ENCODE peak calls at places on chromosomes 6 and 20, in eight cellular contexts. One of them, this sample, is unnamed.
A peak's percentile ranks its signal among the peaks of the same experiment; 100 is the strongest.

GRCh38 chr6:124881898-124882579 is 80.2 kb upstream of the RNF217 start:
- DNase-seq in left ventricle myocardium inferior: peak; percentile 17
- DNase-seq in cardiac fibroblast: peak; percentile 73
- DNase-seq in tibial artery: no peak
- DNase-seq in cardiac muscle cell: peak; percentile 13
- DNase-seq in choroid plexus epithelial cell: peak; percentile 74
- DNase-seq in right lobe of liver: no peak
- DNase-seq in stomach: no peak
- DNase-seq in this sample: peak; percentile 16

GRCh38 chr6:142374090-142374783 is 72.4 kb downstream of the ADGRG6 start:
- DNase-seq in cardiac muscle cell: no peak
- DNase-seq in right lobe of liver: no peak
- DNase-seq in left ventricle myocardium inferior: no peak
- DNase-seq in cardiac fibroblast: no peak
- DNase-seq in stomach: no peak
- DNase-seq in choroid plexus epithelial cell: no peak
- DNase-seq in tibial artery: no peak
- DNase-seq in this sample: no peak

GRCh38 chr6:36793913-36794703 is 45.1 kb downstream of the CPNE5 start:
- DNase-seq in tibial artery: no peak
- DNase-seq in stomach: no peak
- DNase-seq in left ventricle myocardium inferior: no peak
- DNase-seq in cardiac muscle cell: no peak
- DNase-seq in choroid plexus epithelial cell: no peak
- DNase-seq in cardiac fibroblast: no peak
- DNase-seq in right lobe of liver: no peak
- DNase-seq in this sample: no peak

GRCh38 chr6:147621280-147621679 is 112.8 kb downstream of the SAMD5 start:
- DNase-seq in cardiac fibroblast: peak; percentile 41
- DNase-seq in cardiac muscle cell: no peak
- DNase-seq in stomach: no peak
- DNase-seq in tibial artery: no peak
- DNase-seq in right lobe of liver: no peak
- DNase-seq in left ventricle myocardium inferior: no peak
- DNase-seq in choroid plexus epithelial cell: peak; percentile 67
- DNase-seq in this sample: peak; percentile 48

GRCh38 chr6:125899726-125900182 is 56.8 kb upstream of the HINT3 start:
- DNase-seq in choroid plexus epithelial cell: no peak
- DNase-seq in right lobe of liver: peak; percentile 51
- DNase-seq in stomach: no peak
- DNase-seq in left ventricle myocardium inferior: no peak
- DNase-seq in tibial artery: no peak
- DNase-seq in cardiac muscle cell: no peak
- DNase-seq in cardiac fibroblast: no peak
- DNase-seq in this sample: no peak

GRCh38 chr20:52096117-52096516 is 95.5 kb downstream of the ZFP64 start:
- DNase-seq in left ventricle myocardium inferior: peak; percentile 20
- DNase-seq in choroid plexus epithelial cell: no peak
- DNase-seq in right lobe of liver: no peak
- DNase-seq in cardiac fibroblast: no peak
- DNase-seq in cardiac muscle cell: no peak
- DNase-seq in stomach: no peak
- DNase-seq in tibial artery: no peak
- DNase-seq in this sample: no peak

GRCh38 chr6:107932580-107932979 is 25.4 kb downstream of the SEC63 start:
- DNase-seq in choroid plexus epithelial cell: no peak
- DNase-seq in tibial artery: no peak
- DNase-seq in left ventricle myocardium inferior: no peak
- DNase-seq in cardiac muscle cell: no peak
- DNase-seq in stomach: no peak
- DNase-seq in right lobe of liver: no peak
- DNase-seq in cardiac fibroblast: no peak
- DNase-seq in this sample: no peak

GRCh38 chr6:16420715-16421461 is 182.5 kb downstream of the GMPR start:
- DNase-seq in left ventricle myocardium inferior: no peak
- DNase-seq in stomach: no peak
- DNase-seq in choroid plexus epithelial cell: peak; percentile 77
- DNase-seq in cardiac muscle cell: no peak
- DNase-seq in cardiac fibroblast: peak; percentile 74
- DNase-seq in tibial artery: no peak
- DNase-seq in right lobe of liver: no peak
- DNase-seq in this sample: peak; percentile 82

GRCh38 chr6:157323114-157323923 is at the start of gene TMEM242:
- DNase-seq in left ventricle myocardium inferior: peak; percentile 92
- DNase-seq in cardiac muscle cell: peak; percentile 93
- DNase-seq in stomach: peak; percentile 93
- DNase-seq in cardiac fibroblast: peak; percentile 96
- DNase-seq in right lobe of liver: peak; percentile 93
- DNase-seq in tibial artery: peak; percentile 93
- DNase-seq in choroid plexus epithelial cell: peak; percentile 97
- DNase-seq in this sample: peak; percentile 97

GRCh38 chr20:37366749-37367148 is 20.8 kb downstream of the SRC start:
- DNase-seq in right lobe of liver: no peak
- DNase-seq in cardiac muscle cell: no peak
- DNase-seq in cardiac fibroblast: no peak
- DNase-seq in choroid plexus epithelial cell: no peak
- DNase-seq in tibial artery: no peak
- DNase-seq in left ventricle myocardium inferior: no peak
- DNase-seq in stomach: no peak
- DNase-seq in this sample: no peak

GRCh38 chr20:19937651-19938420 is 79.3 kb upstream of the NAA20 start:
- DNase-seq in left ventricle myocardium inferior: no peak
- DNase-seq in cardiac muscle cell: no peak
- DNase-seq in tibial artery: no peak
- DNase-seq in choroid plexus epithelial cell: no peak
- DNase-seq in stomach: no peak
- DNase-seq in cardiac fibroblast: no peak
- DNase-seq in right lobe of liver: no peak
- DNase-seq in this sample: no peak

GRCh38 chr6:73394577-73395354 is at the start of gene DDX43:
- DNase-seq in left ventricle myocardium inferior: peak; percentile 55
- DNase-seq in cardiac fibroblast: peak; percentile 60
- DNase-seq in tibial artery: peak; percentile 78
- DNase-seq in right lobe of liver: peak; percentile 59
- DNase-seq in stomach: no peak
- DNase-seq in cardiac muscle cell: no peak
- DNase-seq in choroid plexus epithelial cell: peak; percentile 82
- DNase-seq in this sample: peak; percentile 26

DNA sequence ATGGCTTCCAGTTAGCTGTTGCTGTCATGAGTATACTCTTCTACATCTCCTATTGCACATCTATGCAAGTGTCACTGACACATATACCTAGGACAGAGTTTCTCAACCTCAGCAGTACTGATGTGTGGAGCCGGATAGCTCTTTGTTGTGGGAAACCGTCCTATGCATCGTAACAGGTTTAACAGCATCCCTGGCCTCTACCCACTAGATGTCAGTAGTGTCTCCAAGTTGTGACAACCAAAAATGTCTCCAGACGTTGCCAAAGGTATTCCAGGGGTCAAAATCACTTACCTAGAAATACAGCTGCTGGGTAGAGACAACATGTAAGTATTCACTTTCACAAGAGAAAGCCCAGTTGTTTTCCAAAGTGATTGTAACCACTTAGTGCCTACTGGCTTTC is 637.6 kb downstream of the RNF144B start:
- DNase-seq in stomach: no peak
- DNase-seq in choroid plexus epithelial cell: peak; percentile 68
- DNase-seq in tibial artery: no peak
- DNase-seq in right lobe of liver: no peak
- DNase-seq in cardiac muscle cell: peak; percentile 84
- DNase-seq in cardiac fibroblast: peak; percentile 55
- DNase-seq in left ventricle myocardium inferior: no peak
- DNase-seq in this sample: peak; percentile 31
- TF ChIP-seq CTCF in stomach: no peak
- TF ChIP-seq CTCF in choroid plexus epithelial cell: peak; percentile 79
- TF ChIP-seq CTCF in tibial artery: peak; percentile 53
- TF ChIP-seq CTCF in right lobe of liver: peak; percentile 43
- TF ChIP-seq CTCF in cardiac muscle cell: peak; percentile 58
- TF ChIP-seq CTCF in cardiac fibroblast: peak; percentile 52
- TF ChIP-seq CTCF in left ventricle myocardium inferior: peak; percentile 70
- TF ChIP-seq CTCF in this sample: peak; percentile 67

GRCh38 chr20:2874456-2874855 is 1.2 kb downstream of the PTPRA start:
- DNase-seq in tibial artery: no peak
- DNase-seq in cardiac fibroblast: no peak
- DNase-seq in left ventricle myocardium inferior: no peak
- DNase-seq in choroid plexus epithelial cell: peak; percentile 25
- DNase-seq in right lobe of liver: no peak
- DNase-seq in stomach: no peak
- DNase-seq in cardiac muscle cell: no peak
- DNase-seq in this sample: peak; percentile 12
- H3K4me3 ChIP-seq in tibial artery: peak overlapping the region; percentile 94
- H3K4me3 ChIP-seq in cardiac fibroblast: peak overlapping the region; percentile 89
- H3K4me3 ChIP-seq in left ventricle myocardium inferior: peak overlapping the region; percentile 89
- H3K4me3 ChIP-seq in choroid plexus epithelial cell: peak overlapping the region; percentile 83
- H3K4me3 ChIP-seq in right lobe of liver: peak overlapping the region; percentile 93
- H3K4me3 ChIP-seq in stomach: peak overlapping the region; percentile 97
- H3K4me3 ChIP-seq in cardiac muscle cell: peak overlapping the region; percentile 100
- H3K4me3 ChIP-seq in this sample: peak overlapping the region; percentile 89

GRCh38 chr6:170279977-170280688 is 10.7 kb downstream of the DLL1 start:
- DNase-seq in right lobe of liver: no peak
- DNase-seq in tibial artery: no peak
- DNase-seq in cardiac fibroblast: peak; percentile 32
- DNase-seq in left ventricle myocardium inferior: peak; percentile 67
- DNase-seq in cardiac muscle cell: peak; percentile 60
- DNase-seq in choroid plexus epithelial cell: peak; percentile 21
- DNase-seq in stomach: peak; percentile 75
- DNase-seq in this sample: no peak
- TF ChIP-seq CTCF in right lobe of liver: no peak
- TF ChIP-seq CTCF in tibial artery: no peak
- TF ChIP-seq CTCF in cardiac fibroblast: no peak
- TF ChIP-seq CTCF in left ventricle myocardium inferior: no peak
- TF ChIP-seq CTCF in cardiac muscle cell: no peak
- TF ChIP-seq CTCF in choroid plexus epithelial cell: no peak
- TF ChIP-seq CTCF in stomach: no peak
- TF ChIP-seq CTCF in this sample: no peak

DNA sequence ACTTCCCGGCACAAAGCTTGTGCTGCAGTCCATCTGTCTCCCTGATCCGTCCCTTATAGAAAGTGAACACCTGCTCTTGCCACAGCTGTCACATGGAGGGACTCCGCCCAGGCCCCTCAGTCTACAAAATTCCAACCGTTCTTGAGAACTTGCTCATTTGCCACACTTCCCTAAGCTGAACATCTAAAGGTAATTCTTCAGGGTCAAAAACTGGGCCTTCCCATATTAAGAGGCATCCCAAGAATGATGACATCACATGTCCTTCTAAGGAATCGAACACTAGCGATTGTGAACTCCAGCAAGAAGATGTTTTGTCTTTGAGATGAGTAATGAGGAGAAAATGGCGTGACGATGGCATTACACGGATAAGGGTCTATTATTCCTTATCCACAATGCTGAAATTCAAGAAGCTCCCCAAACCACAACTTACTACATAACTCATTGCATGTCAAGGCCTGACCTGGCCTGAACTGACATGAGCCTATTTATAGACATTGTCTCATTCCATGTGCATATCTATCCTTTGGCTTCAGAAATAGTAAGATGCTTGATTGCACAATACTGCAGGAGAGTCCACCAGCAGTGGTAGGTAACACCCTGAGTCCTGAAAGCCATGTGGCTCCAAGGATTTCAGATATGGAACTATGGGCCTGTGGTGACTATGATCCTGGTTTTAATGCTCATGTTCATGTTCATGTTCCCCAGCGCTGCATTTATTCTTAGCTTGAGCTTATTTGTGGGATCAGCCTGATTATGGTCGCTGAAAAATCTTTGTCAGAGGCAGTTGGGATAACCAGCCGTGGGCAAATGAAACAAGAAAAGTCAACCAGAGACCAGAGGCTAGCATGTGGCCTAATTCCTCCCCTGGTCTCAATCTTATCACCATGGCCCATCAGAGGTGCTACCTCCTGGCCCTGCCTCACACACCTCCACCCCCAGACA is 183.3 kb upstream of the JARID2 start:
- DNase-seq in choroid plexus epithelial cell: peak; percentile 97
- DNase-seq in right lobe of liver: no peak
- DNase-seq in cardiac fibroblast: peak; percentile 92
- DNase-seq in tibial artery: no peak
- DNase-seq in cardiac muscle cell: no peak
- DNase-seq in left ventricle myocardium inferior: no peak
- DNase-seq in stomach: no peak
- DNase-seq in this sample: peak; percentile 92
- H3K4me3 ChIP-seq in choroid plexus epithelial cell: no peak overlapping the region
- H3K4me3 ChIP-seq in right lobe of liver: no peak overlapping the region
- H3K4me3 ChIP-seq in cardiac fibroblast: no peak overlapping the region
- H3K4me3 ChIP-seq in tibial artery: no peak overlapping the region
- H3K4me3 ChIP-seq in cardiac muscle cell: no peak overlapping the region
- H3K4me3 ChIP-seq in left ventricle myocardium inferior: no peak overlapping the region
- H3K4me3 ChIP-seq in stomach: no peak overlapping the region
- H3K4me3 ChIP-seq in this sample: no peak overlapping the region

GRCh38 chr6:84766118-84766683 is 1.8 kb upstream of the TBX18 start:
- DNase-seq in cardiac muscle cell: no peak
- DNase-seq in tibial artery: peak; percentile 70
- DNase-seq in right lobe of liver: no peak
- DNase-seq in choroid plexus epithelial cell: peak; percentile 74
- DNase-seq in stomach: no peak
- DNase-seq in cardiac fibroblast: peak; percentile 80
- DNase-seq in left ventricle myocardium inferior: peak; percentile 54
- DNase-seq in this sample: peak; percentile 9

GRCh38 chr6:84763397-84764331 is 734 bp downstream of the TBX18 start:
- DNase-seq in left ventricle myocardium inferior: peak; percentile 64
- DNase-seq in tibial artery: peak; percentile 93
- DNase-seq in cardiac fibroblast: peak; percentile 95
- DNase-seq in cardiac muscle cell: peak; percentile 58
- DNase-seq in choroid plexus epithelial cell: peak; percentile 97
- DNase-seq in stomach: no peak
- DNase-seq in right lobe of liver: no peak
- DNase-seq in this sample: peak; percentile 85

GRCh38 chr6:84762220-84762940 is 2.0 kb downstream of the TBX18 start:
- DNase-seq in right lobe of liver: no peak
- DNase-seq in cardiac muscle cell: peak; percentile 52
- DNase-seq in cardiac fibroblast: peak; percentile 75
- DNase-seq in left ventricle myocardium inferior: no peak
- DNase-seq in tibial artery: peak; percentile 66
- DNase-seq in stomach: no peak
- DNase-seq in choroid plexus epithelial cell: peak; percentile 71
- DNase-seq in this sample: peak; percentile 66

GRCh38 chr6:84762941-84763396 is 1.4 kb downstream of the TBX18 start:
- DNase-seq in choroid plexus epithelial cell: no peak
- DNase-seq in right lobe of liver: no peak
- DNase-seq in cardiac muscle cell: no peak
- DNase-seq in left ventricle myocardium inferior: no peak
- DNase-seq in stomach: no peak
- DNase-seq in cardiac fibroblast: no peak
- DNase-seq in tibial artery: no peak
- DNase-seq in this sample: no peak

GRCh38 chr6:84764332-84765049 is at the start of gene TBX18:
- DNase-seq in cardiac muscle cell: peak; percentile 94
- DNase-seq in stomach: peak; percentile 39
- DNase-seq in tibial artery: peak; percentile 99
- DNase-seq in left ventricle myocardium inferior: peak; percentile 92
- DNase-seq in choroid plexus epithelial cell: peak; percentile 100
- DNase-seq in cardiac fibroblast: peak; percentile 100
- DNase-seq in right lobe of liver: peak; percentile 54
- DNase-seq in this sample: peak; percentile 99
- TF ChIP-seq CTCF in cardiac muscle cell: peak; percentile 22
- TF ChIP-seq CTCF in stomach: no peak
- TF ChIP-seq CTCF in tibial artery: no peak
- TF ChIP-seq CTCF in left ventricle myocardium inferior: no peak
- TF ChIP-seq CTCF in choroid plexus epithelial cell: peak; percentile 14
- TF ChIP-seq CTCF in cardiac fibroblast: no peak
- TF ChIP-seq CTCF in right lobe of liver: no peak
- TF ChIP-seq CTCF in this sample: peak; percentile 25